ENCODE peak calls at places on chromosome 21, in ten cellular contexts. L, A, W, G, R, Y, B, P, H and I are unnamed samples.

GRCh38 chr21:38756746-38757145 is 49.0 kb upstream of the ETS2 start:
- DNase-seq in L (no peak), G (no peak), A (no peak), R (peak), B (no peak), P (no peak), W (no peak), H (no peak), Y (no peak), I (no peak)

GRCh38 chr21:34126269-34126668 is 52.9 kb downstream of the MRPS6 start:
- DNase-seq in P (peak), A (no peak), W (no peak), R (peak), Y (no peak), H (no peak), B (no peak), G (no peak), L (no peak), I (peak)

GRCh38 chr21:36029309-36029708 is 31.0 kb downstream of the SETD4 start:
- DNase-seq in R (no peak), Y (no peak), P (no peak), A (no peak), B (no peak), L (no peak), G (no peak), W (no peak), H (no peak), I (no peak)

GRCh38 chr21:38500073-38500472 is 1.8 kb upstream of the ERG start:
- DNase-seq in Y (no peak), R (no peak), H (no peak), G (no peak), P (no peak), L (no peak), B (no peak), W (no peak), A (no peak), I (no peak)

GRCh38 chr21:33126569-33126968 is 56.6 kb downstream of the OLIG1 start:
- DNase-seq in B (no peak), P (no peak), R (no peak), H (no peak), W (no peak), G (no peak), Y (no peak), L (no peak), A (no peak), I (no peak)

GRCh38 chr21:44090332-44090731 is 16.9 kb upstream of the PWP2 start:
- DNase-seq in B (peak), A (peak), P (no peak), R (no peak), W (no peak), H (no peak), L (peak), Y (no peak), G (no peak), I (no peak)

GRCh38 chr21:27532081-27532480 is 565.2 kb upstream of the ADAMTS5 start:
- DNase-seq in H (no peak), W (peak), P (no peak), G (no peak), L (no peak), Y (no peak), B (no peak), A (no peak), R (no peak), I (no peak)

GRCh38 chr21:46084041-46084561 is 13.8 kb upstream of the COL6A2 start:
- DNase-seq in R (no peak), L (peak), Y (no peak), P (no peak), W (no peak), G (no peak), H (no peak), B (no peak), A (no peak), I (no peak)

GRCh38 chr21:42766756-42767560 is 112.4 kb downstream of the WDR4 start:
- DNase-seq in H (no peak), G (no peak), L (no peak), P (no peak), A (no peak), B (no peak), W (no peak), Y (no peak), R (no peak), I (no peak)

GRCh38 chr21:14620152-14620551 is 74.0 kb upstream of the SAMSN1 start:
- DNase-seq in H (no peak), L (no peak), A (no peak), B (peak), Y (no peak), G (no peak), R (no peak), P (no peak), W (no peak), I (no peak)

GRCh38 chr21:39849014-39849655 is 18.1 kb upstream of the PCP4 start:
- DNase-seq in Y (no peak), P (no peak), W (no peak), B (no peak), G (no peak), L (no peak), H (no peak), R (no peak), A (no peak), I (no peak)

GRCh38 chr21:38804617-38805281 is 980 bp upstream of the ETS2 start:
- DNase-seq in W (peak), B (peak), Y (no peak), L (peak), H (peak), A (peak), P (peak), R (peak), G (peak), I (peak)

GRCh38 chr21:36282568-36283230 is 37.3 kb upstream of the MORC3 start:
- DNase-seq in H (no peak), B (no peak), P (no peak), L (no peak), R (peak), W (no peak), Y (no peak), G (no peak), A (no peak), I (no peak)

GRCh38 chr21:37365657-37366487 is 701 bp upstream of the DYRK1A start:
- DNase-seq in P (no peak), A (peak), H (peak), B (peak), L (peak), W (peak), Y (no peak), R (peak), G (peak), I (peak)